ENCODE peak calls at places on chromosomes 7 and 10, in eight cellular contexts. G is epithelial cell of esophagus, Q is EH, A is HCEC 1CT, I is iPS DF 19.7, X is EL, J is GM23338, N is psoas muscle. R is an unnamed sample.

GRCh38 chr7:120168066-120168465 is 104.9 kb upstream of the KCND2 start:
- DNase-seq in X (no peak), Q (no peak), I (no peak), J (no peak), N (no peak), G (peak), A (no peak), R (no peak)

GRCh38 chr10:49419005-49419404 is 23.1 kb upstream of the DRGX start:
- DNase-seq in I (no peak), X (no peak), Q (no peak), G (peak), N (no peak), A (no peak), J (peak), R (peak)

GRCh38 chr7:4500812-4501211 is 181.3 kb upstream of the FOXK1 start:
- DNase-seq in J (peak), Q (no peak), G (no peak), N (no peak), A (no peak), X (no peak), I (no peak), R (no peak)

GRCh38 chr10:78756604-78757442 is 311.9 kb upstream of the ZMIZ1 start:
- DNase-seq in I (no peak), Q (peak), N (peak), X (peak), J (no peak), A (peak), G (peak), R (peak)

GRCh38 chr7:29878081-29878688 is 71.9 kb downstream of the WIPF3 start:
- DNase-seq in J (peak), Q (peak), G (peak), X (peak), A (peak), N (no peak), I (no peak), R (peak)

GRCh38 chr10:99372546-99373271 is 43.6 kb downstream of the CNNM1 start:
- DNase-seq in N (no peak), J (no peak), A (no peak), X (peak), G (peak), Q (peak), I (no peak), R (no peak)

GRCh38 chr10:96512997-96513685 is 585 bp downstream of the TLL2 start:
- DNase-seq in Q (peak), I (no peak), J (peak), N (no peak), A (no peak), X (peak), G (peak), R (peak)

GRCh38 chr10:5890519-5890878 is 456 bp downstream of the FBH1 start:
- DNase-seq in G (peak), A (peak), N (no peak), J (peak), I (no peak), X (peak), Q (peak), R (peak)

GRCh38 chr10:12844796-12845524 is 156.6 kb downstream of the CCDC3 start:
- DNase-seq in I (no peak), Q (peak), G (peak), A (peak), J (no peak), N (no peak), X (peak), R (peak)

GRCh38 chr7:108158766-108159165 is 28.6 kb upstream of the LAMB4 start:
- DNase-seq in J (no peak), X (peak), Q (peak), I (no peak), G (peak), A (peak), N (no peak), R (peak)

GRCh38 chr7:44963526-44964290 is 15.1 kb downstream of the MYO1G start:
- DNase-seq in J (no peak), I (no peak), A (no peak), X (no peak), N (no peak), G (no peak), Q (no peak), R (no peak)

GRCh38 chr10:112949875-112950507 is at the start of gene TCF7L2:
- DNase-seq in X (peak), Q (peak), N (peak), I (peak), G (peak), A (peak), J (peak), R (peak)

GRCh38 chr10:27884185-27884630 is 114.7 kb downstream of the ODAD2 start:
- DNase-seq in J (no peak), I (no peak), Q (peak), G (no peak), X (peak), N (no peak), A (no peak), R (no peak)

GRCh38 chr7:106219170-106219569 is 65.6 kb downstream of the NAMPT start:
- DNase-seq in G (no peak), Q (no peak), X (no peak), A (no peak), N (no peak), J (no peak), I (no peak), R (no peak)

GRCh38 chr7:353746-354325 is 63.9 kb downstream of the FOXL3 start:
- DNase-seq in G (no peak), N (peak), Q (peak), X (peak), J (no peak), A (no peak), I (no peak), R (no peak)

GRCh38 chr10:58356756-58357155 is 21.9 kb downstream of the UBE2D1 start:
- DNase-seq in X (no peak), I (no peak), A (no peak), Q (no peak), N (no peak), G (no peak), J (no peak), R (no peak)

GRCh38 chr10:95988702-95989101 is 54.7 kb upstream of the CCNJ start:
- DNase-seq in X (no peak), Q (no peak), G (no peak), J (no peak), A (no peak), N (no peak), I (no peak), R (no peak)

GRCh38 chr10:78411716-78412115 is 378.1 kb downstream of the RPS24 start:
- DNase-seq in N (no peak), G (no peak), Q (no peak), X (no peak), J (no peak), A (no peak), I (no peak), R (no peak)

GRCh38 chr10:78406648-78407008 is 373.0 kb downstream of the RPS24 start:
- DNase-seq in A (no peak), I (no peak), J (no peak), X (no peak), N (no peak), G (no peak), Q (no peak), R (no peak)

GRCh38 chr10:131514454-131514853 is 202.9 kb upstream of the TCERG1L start:
- DNase-seq in G (no peak), N (no peak), X (no peak), I (no peak), Q (no peak), A (no peak), J (no peak), R (peak)

R was measured in kidney tubule cell.